ENCODE peak calls at places on chromosomes 1 and 21, in eight cellular contexts. T is OCI-LY7, U is A549, K is IMR-90, S is left ventricle myocardium inferior, B is adrenal gland, C is heart left ventricle, P is PC-3. A is an unnamed sample. For H3K4me1 and H3K9me3, the result is how much of the 10 kb centered on the place peaks cover.

GRCh38 chr1:8821084-8821483 is 3.6 kb upstream of the RERE start:
- DNase-seq in U (no peak), C (no peak), T (no peak), K (no peak), B (no peak), P (no peak), S (no peak), A (no peak)

GRCh38 chr1:234721476-234722266 is 111.7 kb upstream of the IRF2BP2 start:
- DNase-seq in P (no peak), C (peak), U (no peak), B (peak), K (peak), S (peak), T (no peak), A (no peak)

GRCh38 chr1:31723828-31724359 is 20.1 kb upstream of the COL16A1 start:
- DNase-seq in T (peak), B (peak), P (peak), K (peak), C (peak), U (no peak), S (peak), A (no peak)

GRCh38 chr1:240854367-240854766 is 242.4 kb upstream of the GREM2 start:
- DNase-seq in C (no peak), U (peak), B (no peak), P (peak), K (peak), T (no peak), S (no peak), A (no peak)

GRCh38 chr1:169928438-169929209 is 34.9 kb upstream of the SCYL3 start:
- DNase-seq in T (peak), C (no peak), K (peak), P (peak), S (no peak), B (no peak), U (peak), A (no peak)

GRCh38 chr1:36092166-36092797 is 3.6 kb downstream of the ADPRS start:
- DNase-seq in P (no peak), B (no peak), T (no peak), S (no peak), U (no peak), K (no peak), C (no peak), A (no peak)

GRCh38 chr1:2135425-2135824 is 59.1 kb downstream of the FAAP20 start:
- DNase-seq in S (peak), K (peak), B (no peak), U (no peak), T (no peak), C (peak), P (peak), A (no peak)

GRCh38 chr21:8992731-8993174 is 1528.6 kb upstream of the TPTE start:
- DNase-seq in K (no peak), T (no peak), S (no peak), U (peak), B (no peak), P (peak), C (no peak), A (no peak)

GRCh38 chr1:160078392-160079195 is 2.7 kb upstream of the KCNJ9 start:
- DNase-seq in S (no peak), B (no peak), K (no peak), U (peak), P (peak), C (no peak), T (peak), A (peak)

GRCh38 chr1:41639332-41639936 is 155.0 kb upstream of the EDN2 start:
- DNase-seq in P (no peak), S (no peak), T (no peak), B (no peak), K (peak), U (no peak), C (no peak), A (no peak)

GRCh38 chr21:27954806-27955205 is 987.9 kb upstream of the ADAMTS5 start:
- DNase-seq in S (no peak), K (peak), B (no peak), C (no peak), T (no peak), U (no peak), P (no peak), A (no peak)

GRCh38 chr21:35602811-35603210 is 457.5 kb downstream of the SETD4 start:
- DNase-seq in B (no peak), C (no peak), K (no peak), T (no peak), S (no peak), P (no peak), U (no peak), A (no peak)

DNA sequence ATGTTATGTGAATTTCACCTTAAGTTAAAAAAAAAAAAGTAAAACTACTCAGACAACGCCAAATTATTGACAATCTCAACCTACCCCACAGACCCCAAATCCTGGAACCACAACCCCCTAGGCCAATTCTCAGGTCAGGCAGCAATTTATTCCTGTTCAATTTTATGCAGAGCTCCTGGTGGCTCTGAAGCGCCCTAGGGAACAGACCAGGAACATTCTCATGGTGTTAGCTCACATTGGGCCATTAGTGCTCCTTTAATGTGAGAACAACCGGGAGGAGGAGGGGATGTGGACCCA is 442 bp upstream of the PSEN2 start:
- DNase-seq in S (no peak), U (no peak), B (no peak), K (no peak), T (no peak), C (no peak), P (no peak), A (no peak)
- H3K27ac ChIP-seq in S (peak), U (peak), B (no peak), K (no peak), T (no peak), C (peak), P (peak), A (no peak)

DNA sequence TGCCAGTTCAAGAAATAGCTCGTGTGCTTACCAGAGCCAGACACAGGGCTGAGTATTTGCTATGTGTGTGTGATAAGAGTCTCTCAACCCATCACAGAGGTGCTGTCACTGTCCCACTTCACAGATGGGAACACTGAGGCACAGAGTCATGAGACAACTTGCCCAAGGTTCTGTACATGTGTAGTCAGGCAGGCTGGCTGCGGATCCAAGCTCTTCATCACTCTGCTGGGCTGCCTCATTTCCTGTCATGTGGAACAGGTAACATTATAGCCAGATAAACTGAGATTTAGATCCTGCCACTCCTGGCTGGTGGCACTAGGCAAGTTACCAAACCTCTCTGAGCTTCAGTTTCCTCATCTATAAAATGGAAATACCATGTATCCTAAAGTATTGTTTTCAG is 77.8 kb downstream of the ITPKB start:
- DNase-seq in B (no peak), C (peak), U (no peak), K (no peak), S (no peak), P (no peak), T (no peak), A (no peak)
- H3K4me1 ChIP-seq in B (under half), C (half or more), U (under half), K (under half), S (under half), P (under half), T (under half), A (under half)

DNA sequence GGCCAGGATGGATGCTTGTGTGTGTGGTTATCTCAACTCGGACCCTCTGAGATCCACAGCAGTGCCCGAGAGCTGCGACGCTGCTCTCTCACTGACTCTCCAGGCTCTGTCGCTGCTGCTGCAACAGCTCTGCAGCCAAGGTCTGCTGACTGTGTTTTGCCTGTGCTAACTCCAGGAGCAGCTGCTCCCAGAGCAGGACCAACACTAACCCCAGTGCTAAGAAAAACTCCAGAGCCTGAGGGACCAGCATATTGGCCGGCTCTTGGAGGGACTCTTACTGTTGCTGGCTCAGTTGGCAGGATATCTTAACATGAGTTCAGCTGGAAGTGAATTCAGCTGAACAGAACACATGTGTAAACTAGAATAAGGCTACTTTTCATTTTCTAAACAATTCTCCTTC is 4.4 kb downstream of the LCE2C start:
- DNase-seq in C (no peak), P (no peak), T (no peak), S (no peak), B (no peak), K (no peak), U (no peak), A (no peak)
- H3K9me3 ChIP-seq in C (under half), P (under half), T (under half), S (under half), B (under half), K (under half), U (under half), A (under half)

GRCh38 chr21:45303111-45303615 is 15.5 kb upstream of the POFUT2 start:
- DNase-seq in T (no peak), B (no peak), P (no peak), S (peak), K (no peak), C (peak), U (no peak), A (no peak)

GRCh38 chr21:45304945-45305344 is 17.2 kb upstream of the POFUT2 start:
- DNase-seq in S (peak), T (no peak), B (no peak), C (peak), U (no peak), P (no peak), K (no peak), A (peak)

GRCh38 chr21:45302082-45303061 is 14.7 kb upstream of the POFUT2 start:
- DNase-seq in B (no peak), C (peak), S (peak), U (no peak), K (no peak), T (no peak), P (no peak), A (peak)

GRCh38 chr21:45304161-45304830 is 16.6 kb upstream of the POFUT2 start:
- DNase-seq in T (no peak), C (peak), S (peak), U (no peak), P (no peak), B (no peak), K (no peak), A (no peak)

GRCh38 chr21:45303751-45304150 is 16.1 kb upstream of the POFUT2 start:
- DNase-seq in C (peak), B (no peak), S (peak), U (no peak), T (no peak), K (no peak), P (no peak), A (no peak)
- H3K27ac ChIP-seq in C (no peak), B (no peak), S (peak), U (no peak), T (no peak), K (no peak), P (no peak), A (no peak)

DNA sequence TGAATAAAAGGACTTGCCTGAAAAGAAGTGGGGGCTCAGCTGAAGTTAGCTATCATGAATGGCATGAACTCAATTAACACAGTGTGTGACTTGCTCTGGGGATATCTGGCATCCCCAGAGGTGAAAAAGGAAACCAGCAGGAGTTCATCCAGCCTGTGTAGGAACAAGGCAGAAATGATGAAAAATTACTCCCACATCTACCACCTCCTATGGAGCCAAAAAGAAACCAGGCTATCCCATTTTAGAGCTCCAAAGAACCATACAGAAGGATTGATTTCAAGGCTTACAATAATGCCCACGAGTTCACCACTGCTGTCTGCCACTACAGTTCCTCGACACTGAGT is 25.3 kb downstream of the TP53BP2 start:
- DNase-seq in U (no peak), S (no peak), K (no peak), B (no peak), C (no peak), T (no peak), P (no peak), A (no peak)
- H3K4me1 ChIP-seq in U (under half), S (half or more), K (under half), B (under half), C (under half), T (under half), P (under half), A (under half)

DNA sequence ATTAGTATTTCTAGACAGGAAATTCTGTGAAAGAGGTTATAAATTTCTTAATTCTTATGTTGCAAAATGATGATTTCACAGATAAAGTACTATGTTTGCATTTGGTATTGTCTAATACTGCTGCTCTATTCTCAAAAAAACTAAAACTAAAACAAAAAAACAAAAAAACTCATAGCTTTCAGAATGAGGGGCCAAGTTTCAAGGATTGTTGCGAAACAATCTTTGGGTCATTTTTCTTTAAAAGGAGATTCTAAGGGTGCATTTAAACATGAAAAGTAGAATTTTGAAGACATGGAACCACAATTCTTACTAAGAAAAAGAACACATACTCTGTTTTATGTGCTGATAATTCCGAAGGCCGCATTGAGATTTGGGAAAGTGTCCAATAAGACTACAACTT is 645.1 kb downstream of the ADGRL2 start:
- DNase-seq in P (no peak), T (no peak), S (no peak), C (no peak), K (no peak), B (no peak), U (no peak), A (no peak)
- H3K9me3 ChIP-seq in P (under half), T (under half), S (under half), C (under half), K (under half), B (under half), U (under half), A (under half)

DNA sequence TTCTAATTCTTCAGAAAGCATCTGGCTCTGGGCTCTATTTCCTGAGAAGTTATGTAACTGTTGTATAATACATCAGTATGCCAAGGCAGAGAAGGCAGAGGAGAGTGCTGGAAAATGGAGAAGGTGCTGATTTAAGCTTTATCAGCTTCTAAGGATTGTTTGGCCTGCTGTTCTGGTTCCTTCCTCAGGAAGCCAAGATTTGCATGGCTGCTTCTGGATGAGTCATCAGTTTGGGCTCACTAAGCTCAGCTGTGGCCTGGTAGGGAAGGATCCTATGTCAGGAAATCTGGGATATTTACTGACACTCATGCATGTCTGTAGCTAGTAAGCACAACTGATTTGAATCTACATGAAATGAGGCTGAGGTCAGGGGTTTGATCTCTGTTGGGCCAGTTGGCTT is 73.2 kb upstream of the ADGRL4 start:
- DNase-seq in K (peak), S (no peak), P (peak), U (peak), B (no peak), T (no peak), C (no peak), A (no peak)
- H3K27ac ChIP-seq in K (peak), S (peak), P (peak), U (no peak), B (no peak), T (no peak), C (no peak), A (no peak)

A was measured in CD4-positive, alpha-beta memory T cell.